ENCODE peak calls at places on chromosomes 12 and 14, in nine cellular contexts. D is tibial artery, R is upper lobe of right lung, A is prostate gland, H is lower lobe of right lung, U is ascending aorta, L is psoas muscle, F is body of pancreas, M is esophagus squamous epithelium. G is an unnamed sample.

GRCh38 chr12:123005081-123005626 is 24.7 kb downstream of the ARL6IP4 start:
- DNase-seq in H (no peak), U (no peak), A (no peak), L (peak; percentile 35), F (no peak), M (no peak), D (no peak), R (no peak), G (no peak)

GRCh38 chr12:6182279-6182898 is 17.8 kb upstream of the CD9 start:
- DNase-seq in U (no peak), R (peak; percentile 91), L (peak; percentile 64), M (no peak), F (peak; percentile 37), A (peak; percentile 56), D (peak; percentile 92), H (peak; percentile 90), G (peak; percentile 80)

GRCh38 chr14:79278798-79279644 is 932.3 kb downstream of the DIO2 start:
- DNase-seq in U (peak; percentile 39), F (peak; percentile 93), M (no peak), D (peak; percentile 87), H (peak; percentile 88), R (peak; percentile 92), A (peak; percentile 92), L (peak; percentile 82), G (peak; percentile 80)

GRCh38 chr12:90280564-90281058 is 572.0 kb upstream of the ATP2B1 start:
- DNase-seq in H (no peak), L (no peak), U (no peak), A (no peak), D (no peak), M (no peak), F (no peak), R (no peak), G (no peak)

GRCh38 chr12:123057505-123058265 is 77.2 kb downstream of the ARL6IP4 start:
- DNase-seq in F (no peak), M (no peak), D (no peak), R (peak; percentile 81), U (no peak), L (no peak), H (peak; percentile 83), A (no peak), G (no peak)

GRCh38 chr12:113853491-113853890 is 112.6 kb downstream of the RBM19 start:
- DNase-seq in R (no peak), D (no peak), A (no peak), U (no peak), M (no peak), H (no peak), F (no peak), L (no peak), G (no peak)

GRCh38 chr14:69712217-69712565 is 54.8 kb upstream of the SRSF5 start:
- DNase-seq in H (no peak), D (no peak), R (no peak), U (no peak), M (no peak), A (no peak), L (no peak), F (peak; percentile 25), G (no peak)

GRCh38 chr14:100737526-100737925 is 10.8 kb downstream of the DLK1 start:
- DNase-seq in A (no peak), R (peak; percentile 56), M (no peak), H (no peak), U (no peak), F (no peak), L (no peak), D (peak; percentile 43), G (no peak)

GRCh38 chr12:116604883-116605641 is 45.9 kb downstream of the MAP1LC3B2 start:
- DNase-seq in D (no peak), H (no peak), M (no peak), F (no peak), L (no peak), R (no peak), A (no peak), U (no peak), G (no peak)

GRCh38 chr14:53847881-53848280 is 108.7 kb downstream of the BMP4 start:
- DNase-seq in R (no peak), D (no peak), A (no peak), U (no peak), H (no peak), L (no peak), M (no peak), F (no peak), G (no peak)

GRCh38 chr12:68439368-68440045 is 107.3 kb upstream of the MDM1 start:
- DNase-seq in L (no peak), H (no peak), M (no peak), F (no peak), D (no peak), U (no peak), A (no peak), R (no peak), G (no peak)

GRCh38 chr14:92341791-92342190 is 18.8 kb downstream of the SLC24A4 start:
- DNase-seq in F (no peak), U (no peak), L (no peak), A (no peak), D (no peak), M (no peak), R (no peak), H (no peak), G (no peak)

GRCh38 chr12:28248555-28249127 is 58.4 kb downstream of the CCDC91 start:
- DNase-seq in L (no peak), M (no peak), D (no peak), F (no peak), H (no peak), A (no peak), R (no peak), U (no peak), G (no peak)
- H3K4me1 ChIP-seq in L (no peaks in the 10 kb centered on the region), M (peaks cover 15% of the 10 kb centered on the region), D (peaks cover 17% of the 10 kb centered on the region), F (peaks cover 14% of the 10 kb centered on the region), H (peaks cover 18% of the 10 kb centered on the region), A (no peaks in the 10 kb centered on the region), R (peaks cover 10% of the 10 kb centered on the region), U (peaks cover 4% of the 10 kb centered on the region), G (peaks cover 18% of the 10 kb centered on the region)

DNA sequence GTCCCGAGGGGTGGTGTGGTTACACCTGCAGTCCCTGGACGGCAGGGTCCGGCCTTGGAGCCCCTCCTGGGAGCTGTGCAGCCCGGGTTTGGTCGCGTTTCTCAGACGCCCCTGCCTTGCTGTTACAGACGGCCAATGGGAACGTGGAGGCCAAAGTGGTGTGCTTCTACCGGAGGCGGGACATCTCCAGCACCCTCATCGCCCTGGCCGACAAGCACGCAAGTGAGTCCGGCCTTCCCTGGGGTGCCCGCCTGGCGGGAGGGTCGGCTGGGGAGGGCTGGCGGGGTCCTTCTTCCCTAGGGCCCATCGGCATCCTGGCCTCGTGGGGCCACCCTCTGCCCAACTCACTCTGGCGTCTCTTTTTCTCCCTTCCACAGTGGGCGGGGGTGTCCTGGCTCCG is 25.7 kb downstream of the MTA1 start:
- DNase-seq in D (no peak), M (no peak), A (no peak), F (no peak), L (no peak), H (no peak), U (no peak), R (no peak), G (no peak)
- TF ChIP-seq CTCF in D (no peak), M (no peak), A (no peak), F (no peak), L (no peak), H (no peak), U (no peak), R (no peak), G (no peak)

GRCh38 chr12:53171725-53172329 is 8.7 kb upstream of the ZNF740 start:
- DNase-seq in L (no peak), F (no peak), M (no peak), R (no peak), H (no peak), U (no peak), A (peak; percentile 47), D (no peak), G (no peak)
- H3K27ac ChIP-seq in L (no peak overlapping the region), F (no peak overlapping the region), M (no peak overlapping the region), R (no peak overlapping the region), H (no peak overlapping the region), U (no peak overlapping the region), A (peak overlapping the region; percentile 6), D (no peak overlapping the region), G (no peak overlapping the region)

GRCh38 chr14:102591372-102591943 is 991 bp upstream of the RCOR1 start:
- DNase-seq in L (no peak), R (peak; percentile 76), F (peak; percentile 34), H (peak; percentile 58), U (no peak), M (no peak), A (peak; percentile 14), D (peak; percentile 72), G (no peak)

GRCh38 chr14:102592969-102593840 is 756 bp downstream of the RCOR1 start:
- DNase-seq in D (peak; percentile 71), U (no peak), H (peak; percentile 72), R (peak; percentile 84), F (peak; percentile 55), A (peak; percentile 22), L (peak; percentile 78), M (no peak), G (peak; percentile 62)

GRCh38 chr14:102591944-102592772 is at the start of gene RCOR1:
- DNase-seq in A (peak; percentile 99), U (peak; percentile 93), L (peak; percentile 99), H (peak; percentile 99), F (peak; percentile 98), M (peak; percentile 94), R (peak; percentile 99), D (peak; percentile 99), G (peak; percentile 98)

GRCh38 chr14:102594514-102595175 is 2.2 kb downstream of the RCOR1 start:
- DNase-seq in F (peak; percentile 64), H (peak; percentile 77), U (no peak), L (peak; percentile 63), R (no peak), A (peak; percentile 42), M (no peak), D (no peak), G (peak; percentile 73)

DNA sequence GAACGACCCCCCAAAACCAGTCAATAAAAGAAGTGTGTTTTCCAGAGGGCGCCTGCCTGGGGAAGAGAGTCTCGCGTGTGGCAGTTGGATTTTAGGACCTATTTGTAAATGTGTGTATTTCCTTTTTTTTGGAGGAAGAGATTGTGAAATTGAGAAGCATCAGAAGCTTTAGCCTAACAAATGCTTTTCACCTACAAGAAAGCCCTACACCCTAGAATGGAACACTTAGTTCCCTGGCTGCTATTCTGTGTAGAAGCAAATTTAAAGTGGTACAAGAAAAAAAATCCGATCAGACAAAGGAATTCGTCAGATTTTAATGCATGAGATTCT is 1.4 kb downstream of the RCOR1 start:
- DNase-seq in H (no peak), M (no peak), U (no peak), F (no peak), R (no peak), D (no peak), A (no peak), L (no peak), G (no peak)
- H3K4me1 ChIP-seq in H (peaks cover 29% of the 10 kb centered on the region), M (peaks cover 55% of the 10 kb centered on the region), U (peaks cover 8% of the 10 kb centered on the region), F (peaks cover 19% of the 10 kb centered on the region), R (peaks cover 14% of the 10 kb centered on the region), D (peaks cover 35% of the 10 kb centered on the region), A (no peaks in the 10 kb centered on the region), L (peaks cover 11% of the 10 kb centered on the region), G (no peaks in the 10 kb centered on the region)

G was measured in right atrium auricular region.